ENCODE peak calls at places on chromosomes 2 and 18, in four cellular contexts. One of them, this sample, is unnamed.

GRCh38 chr2:33607137-33607781 is 8.2 kb upstream of the FAM98A start:
- DNase-seq in IMR-90: no peak
- DNase-seq in DND-41: no peak
- DNase-seq in colonic mucosa: no peak
- DNase-seq in this sample: peak

GRCh38 chr2:15178946-15179345 is 382.2 kb downstream of the NBAS start:
- DNase-seq in IMR-90: no peak
- DNase-seq in DND-41: no peak
- DNase-seq in colonic mucosa: no peak
- DNase-seq in this sample: no peak

GRCh38 chr2:129466389-129466788 is 513.1 kb upstream of the RAB6C start:
- DNase-seq in IMR-90: no peak
- DNase-seq in DND-41: no peak
- DNase-seq in colonic mucosa: no peak
- DNase-seq in this sample: no peak

GRCh38 chr2:10006248-10007147 is 36.9 kb upstream of the KLF11 start:
- DNase-seq in IMR-90: no peak
- DNase-seq in DND-41: no peak
- DNase-seq in colonic mucosa: no peak
- DNase-seq in this sample: no peak

GRCh38 chr18:45050712-45051639 is 370.3 kb downstream of the SETBP1 start:
- DNase-seq in IMR-90: peak
- DNase-seq in DND-41: no peak
- DNase-seq in colonic mucosa: no peak
- DNase-seq in this sample: no peak

GRCh38 chr2:169965495-169965894 is 138.2 kb downstream of the UBR3 start:
- DNase-seq in IMR-90: peak
- DNase-seq in DND-41: no peak
- DNase-seq in colonic mucosa: no peak
- DNase-seq in this sample: no peak

GRCh38 chr2:105294844-105295481 is 34.6 kb downstream of the TGFBRAP1 start:
- DNase-seq in IMR-90: peak
- DNase-seq in DND-41: peak
- DNase-seq in colonic mucosa: peak
- DNase-seq in this sample: peak

GRCh38 chr2:235234711-235235110 is 259.1 kb upstream of the AGAP1 start:
- DNase-seq in IMR-90: peak
- DNase-seq in DND-41: no peak
- DNase-seq in colonic mucosa: no peak
- DNase-seq in this sample: no peak

GRCh38 chr2:231348173-231348572 is 47.3 kb upstream of the B3GNT7 start:
- DNase-seq in IMR-90: no peak
- DNase-seq in DND-41: no peak
- DNase-seq in colonic mucosa: no peak
- DNase-seq in this sample: no peak

GRCh38 chr18:76756491-76757288 is 65.7 kb upstream of the ZNF236 start:
- DNase-seq in IMR-90: no peak
- DNase-seq in DND-41: no peak
- DNase-seq in colonic mucosa: no peak
- DNase-seq in this sample: no peak

GRCh38 chr2:24919100-24919976 is 699 bp downstream of the ADCY3 start:
- DNase-seq in IMR-90: peak
- DNase-seq in DND-41: peak
- DNase-seq in colonic mucosa: peak
- DNase-seq in this sample: no peak
- H3K9ac ChIP-seq in IMR-90: peak
- H3K9ac ChIP-seq in DND-41: peak
- H3K9ac ChIP-seq in colonic mucosa: peak
- H3K9ac ChIP-seq in this sample: peak

GRCh38 chr18:62736077-62736476 is 20.7 kb downstream of the PHLPP1 start:
- DNase-seq in IMR-90: no peak
- DNase-seq in DND-41: no peak
- DNase-seq in colonic mucosa: no peak
- DNase-seq in this sample: no peak
- H3K9ac ChIP-seq in IMR-90: no peak
- H3K9ac ChIP-seq in DND-41: no peak
- H3K9ac ChIP-seq in colonic mucosa: no peak
- H3K9ac ChIP-seq in this sample: no peak

GRCh38 chr2:39531220-39531777 is 94.2 kb upstream of the MAP4K3 start:
- DNase-seq in IMR-90: no peak
- DNase-seq in DND-41: no peak
- DNase-seq in colonic mucosa: no peak
- DNase-seq in this sample: no peak
- H3K9ac ChIP-seq in IMR-90: no peak
- H3K9ac ChIP-seq in DND-41: no peak
- H3K9ac ChIP-seq in colonic mucosa: no peak
- H3K9ac ChIP-seq in this sample: no peak

DNA sequence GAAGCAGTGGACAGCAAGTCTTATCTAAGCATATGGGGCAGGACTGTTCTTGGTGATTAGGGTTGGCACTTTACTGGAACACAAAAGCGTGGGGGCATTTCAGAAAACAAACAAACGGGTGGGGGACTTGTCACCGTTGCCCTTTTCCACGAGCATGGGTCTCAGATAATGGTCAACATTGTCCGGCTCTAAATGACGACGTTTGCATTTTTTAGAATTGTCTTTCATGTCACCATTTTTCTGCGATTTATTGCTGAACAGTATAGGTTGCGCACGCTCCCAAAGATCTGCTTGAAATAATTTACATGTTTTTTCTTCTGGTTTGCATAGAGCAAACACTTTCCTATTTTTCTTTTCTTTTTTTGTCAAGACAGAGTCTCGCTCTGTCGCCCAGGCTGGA is 46.6 kb upstream of the TBC1D8 start:
- DNase-seq in IMR-90: no peak
- DNase-seq in DND-41: no peak
- DNase-seq in colonic mucosa: no peak
- DNase-seq in this sample: no peak
- H3K9ac ChIP-seq in IMR-90: no peak
- H3K9ac ChIP-seq in DND-41: no peak
- H3K9ac ChIP-seq in colonic mucosa: no peak
- H3K9ac ChIP-seq in this sample: no peak

DNA sequence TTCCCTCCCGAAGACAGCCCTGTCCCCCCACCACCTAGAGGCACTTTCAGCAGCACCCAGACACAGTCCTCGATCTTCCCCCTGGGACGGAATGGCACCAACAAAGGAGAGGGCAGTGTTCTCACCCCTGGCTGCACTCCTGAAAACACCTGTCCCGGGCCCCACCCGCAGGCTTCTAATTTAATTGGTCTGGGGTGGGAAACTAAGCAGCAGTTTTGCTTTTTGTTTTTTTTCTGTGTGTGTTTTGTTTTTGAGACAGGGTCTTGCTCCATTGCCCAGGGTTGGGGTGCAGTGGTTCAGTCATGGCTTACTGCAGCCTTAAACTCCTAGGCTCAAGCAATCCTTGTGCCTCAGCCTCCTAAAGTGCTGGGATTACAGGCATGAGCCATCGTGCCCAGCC is 38.4 kb upstream of the REL start:
- DNase-seq in IMR-90: no peak
- DNase-seq in DND-41: no peak
- DNase-seq in colonic mucosa: no peak
- DNase-seq in this sample: no peak
- H3K9ac ChIP-seq in IMR-90: no peak
- H3K9ac ChIP-seq in DND-41: no peak
- H3K9ac ChIP-seq in colonic mucosa: no peak
- H3K9ac ChIP-seq in this sample: no peak

GRCh38 chr2:55604027-55604565 is 13.3 kb downstream of the PPP4R3B start:
- DNase-seq in IMR-90: peak
- DNase-seq in DND-41: no peak
- DNase-seq in colonic mucosa: no peak
- DNase-seq in this sample: no peak
- H3K9ac ChIP-seq in IMR-90: peak
- H3K9ac ChIP-seq in DND-41: no peak
- H3K9ac ChIP-seq in colonic mucosa: no peak
- H3K9ac ChIP-seq in this sample: no peak

DNA sequence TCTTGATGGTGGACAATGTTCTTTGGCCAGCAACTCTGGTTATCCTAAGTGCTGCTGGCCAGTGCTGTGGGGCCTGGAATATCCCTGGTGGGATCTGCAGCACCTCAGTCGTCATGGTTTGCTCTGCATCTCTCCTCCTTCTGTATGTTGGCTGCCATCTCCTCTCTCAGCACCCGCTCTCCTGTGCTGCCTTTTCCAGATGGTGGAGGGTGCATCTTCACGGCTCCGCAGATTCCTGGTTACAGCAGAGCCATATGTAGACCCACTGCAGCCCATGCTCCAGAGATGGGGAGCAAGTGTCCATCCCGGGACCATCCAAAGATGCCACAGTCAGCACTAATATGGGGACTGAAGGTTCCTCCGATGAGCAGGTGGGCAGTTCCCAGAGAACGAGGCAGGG is 90.0 kb downstream of the VAPA start:
- DNase-seq in IMR-90: no peak
- DNase-seq in DND-41: no peak
- DNase-seq in colonic mucosa: no peak
- DNase-seq in this sample: no peak
- H3K9ac ChIP-seq in IMR-90: no peak
- H3K9ac ChIP-seq in DND-41: no peak
- H3K9ac ChIP-seq in colonic mucosa: no peak
- H3K9ac ChIP-seq in this sample: no peak

GRCh38 chr2:96762529-96763253 is 2.0 kb downstream of the CNNM4 start:
- DNase-seq in IMR-90: no peak
- DNase-seq in DND-41: peak
- DNase-seq in colonic mucosa: no peak
- DNase-seq in this sample: no peak
- H3K9ac ChIP-seq in IMR-90: no peak
- H3K9ac ChIP-seq in DND-41: peak
- H3K9ac ChIP-seq in colonic mucosa: peak
- H3K9ac ChIP-seq in this sample: peak

GRCh38 chr2:199329024-199329423 is 128.7 kb downstream of the SATB2 start:
- DNase-seq in IMR-90: no peak
- DNase-seq in DND-41: no peak
- DNase-seq in colonic mucosa: no peak
- DNase-seq in this sample: no peak
- H3K9ac ChIP-seq in IMR-90: no peak
- H3K9ac ChIP-seq in DND-41: no peak
- H3K9ac ChIP-seq in colonic mucosa: no peak
- H3K9ac ChIP-seq in this sample: no peak

This sample was measured in NT2/D1.